ENCODE peak calls at places on chromosomes 13 and 19, in five cellular contexts. B is NCI-H1105; O is NCI-H2081; D is neural crest cell; I is stimulated activated CD4-positive, alpha-beta T cell treated with anti-CD3 and anti-CD28 coated beads, Interleukin-2, amount 100 ng/mL, for 48 hours. C is an unnamed sample.

GRCh38 chr13:79457948-79458347 is 23.0 kb upstream of the NDFIP2 start:
- DNase-seq in B (no peak), D (no peak), O (no peak), I (no peak), C (no peak)

GRCh38 chr19:40398417-40399056 is 8.6 kb upstream of the HIPK4 start:
- DNase-seq in O (no peak), D (no peak), I (peak), B (peak), C (no peak)

GRCh38 chr13:32246468-32246867 is 68.7 kb downstream of the ZAR1L start:
- DNase-seq in I (peak), D (peak), O (peak), B (no peak), C (peak)

GRCh38 chr13:90302113-90302512 is 1045.4 kb upstream of the MIR17HG start:
- DNase-seq in O (no peak), I (no peak), B (no peak), D (no peak), C (no peak)

GRCh38 chr13:97889803-97890202 is 63.7 kb upstream of the IPO5 start:
- DNase-seq in D (no peak), O (no peak), B (no peak), I (no peak), C (no peak)

GRCh38 chr13:45825124-45825650 is 26.4 kb downstream of the SIAH3 start:
- DNase-seq in O (no peak), B (no peak), I (no peak), D (no peak), C (no peak)

GRCh38 chr19:42596391-42597071 is 1.8 kb upstream of the CEACAM8 start:
- DNase-seq in D (peak), O (peak), B (no peak), I (peak), C (no peak)

GRCh38 chr19:38095411-38096308 is 128.4 kb downstream of the DPF1 start:
- DNase-seq in D (peak), O (peak), B (peak), I (peak), C (no peak)

GRCh38 chr19:32287086-32287485 is 58.3 kb upstream of the ZNF507 start:
- DNase-seq in B (no peak), D (no peak), O (no peak), I (no peak), C (no peak)

GRCh38 chr13:51584731-51585191 is 499 bp downstream of the WDFY2 start:
- DNase-seq in I (peak), D (peak), O (peak), B (peak), C (peak)

GRCh38 chr19:35155441-35155840 is 906 bp downstream of the FXYD5 start:
- DNase-seq in I (no peak), O (no peak), B (no peak), D (no peak), C (no peak)

GRCh38 chr19:7294571-7295212 is 478 bp upstream of the INSR start:
- DNase-seq in B (peak), D (peak), I (peak), O (peak), C (no peak)

GRCh38 chr19:18150776-18151624 is 2.0 kb upstream of the PIK3R2 start:
- DNase-seq in B (no peak), I (no peak), D (no peak), O (no peak), C (no peak)

GRCh38 chr13:20349564-20350379 is 117.7 kb upstream of the GJB6 start:
- DNase-seq in I (no peak), O (no peak), D (no peak), B (no peak), C (no peak)

GRCh38 chr13:98285852-98286594 is 109.0 kb upstream of the RNF113B start:
- DNase-seq in D (no peak), I (no peak), O (peak), B (peak), C (no peak)

GRCh38 chr13:39317284-39317683 is 279.0 kb downstream of the NHLRC3 start:
- DNase-seq in I (no peak), B (no peak), O (no peak), D (no peak), C (no peak)

GRCh38 chr13:46489586-46490023 is 63.4 kb upstream of the LRCH1 start:
- DNase-seq in D (no peak), B (no peak), O (no peak), I (no peak), C (no peak)

GRCh38 chr19:6270076-6270745 is 9.6 kb downstream of the MLLT1 start:
- DNase-seq in B (no peak), O (no peak), D (no peak), I (no peak), C (no peak)

GRCh38 chr19:1811942-1812425 is at the start of gene ATP8B3:
- DNase-seq in O (no peak), I (no peak), B (no peak), D (no peak), C (no peak)

GRCh38 chr19:15498910-15499309 is 9.4 kb upstream of the CYP4F22 start:
- DNase-seq in I (no peak), O (no peak), D (no peak), B (no peak), C (no peak)

GRCh38 chr19:29092712-29093552 is 120.0 kb downstream of the UQCRFS1 start:
- DNase-seq in I (no peak), D (no peak), O (no peak), B (no peak), C (no peak)

GRCh38 chr19:48819366-48819816 is 8.6 kb upstream of the BCAT2 start:
- DNase-seq in D (no peak), O (peak), B (no peak), I (no peak), C (no peak)

GRCh38 chr13:42405665-42406390 is 133.9 kb downstream of the AKAP11 start:
- DNase-seq in I (peak), B (no peak), O (no peak), D (no peak), C (no peak)

GRCh38 chr19:13873776-13874515 is 3.0 kb upstream of the NANOS3 start:
- DNase-seq in I (no peak), B (no peak), D (no peak), O (no peak), C (no peak)

GRCh38 chr13:112880976-112881540 is 88.0 kb upstream of the MCF2L start:
- DNase-seq in O (no peak), I (no peak), D (no peak), B (no peak), C (no peak)

GRCh38 chr13:97879646-97880297 is 73.7 kb upstream of the IPO5 start:
- DNase-seq in O (no peak), I (no peak), D (no peak), B (no peak), C (no peak)

GRCh38 chr13:87814444-87814843 is 143.3 kb downstream of the SLITRK5 start:
- DNase-seq in O (no peak), D (no peak), B (no peak), I (no peak), C (no peak)

GRCh38 chr19:51342631-51343569 is 961 bp upstream of the VSIG10L start:
- DNase-seq in D (no peak), I (no peak), O (no peak), B (no peak), C (no peak)

C was measured in KG1.